ENCODE peak calls at places on chromosomes 1 and 21, in eight cellular contexts. Y, Q, X, B, F, N, I and H are unnamed samples.

GRCh38 chr1:159854101-159854692 is 8.3 kb downstream of the VSIG8 start:
- DNase-seq in Y (peak), Q (peak), X (no peak), B (no peak), F (peak), N (peak), I (no peak), H (peak)

GRCh38 chr1:85585845-85586244 is 5.3 kb downstream of the CCN1 start:
- DNase-seq in Y (peak), Q (peak), X (no peak), B (no peak), F (no peak), N (no peak), I (no peak), H (no peak)

GRCh38 chr1:48105167-48105566 is 108.0 kb upstream of the TRABD2B start:
- DNase-seq in Y (no peak), Q (no peak), X (no peak), B (no peak), F (no peak), N (no peak), I (no peak), H (no peak)

GRCh38 chr1:110348771-110349170 is 9.6 kb downstream of the RBM15 start:
- DNase-seq in Y (no peak), Q (no peak), X (no peak), B (no peak), F (no peak), N (no peak), I (no peak), H (peak)

GRCh38 chr1:42567038-42567437 is 91.2 kb upstream of the PPIH start:
- DNase-seq in Y (no peak), Q (no peak), X (no peak), B (no peak), F (no peak), N (no peak), I (no peak), H (no peak)

GRCh38 chr1:15943515-15944307 is 32.2 kb downstream of the ZBTB17 start:
- DNase-seq in Y (no peak), Q (no peak), X (no peak), B (no peak), F (no peak), N (no peak), I (no peak), H (no peak)

GRCh38 chr1:201450721-201451291 is 18.2 kb downstream of the PHLDA3 start:
- DNase-seq in Y (no peak), Q (peak), X (peak), B (no peak), F (no peak), N (no peak), I (no peak), H (peak)

GRCh38 chr1:23984417-23985186 is 4.5 kb upstream of the SRSF10 start:
- DNase-seq in Y (peak), Q (peak), X (no peak), B (no peak), F (no peak), N (no peak), I (no peak), H (peak)

GRCh38 chr21:41958886-41959563 is 5.2 kb upstream of the C2CD2 start:
- DNase-seq in Y (no peak), Q (peak), X (no peak), B (no peak), F (no peak), N (no peak), I (no peak), H (no peak)

GRCh38 chr1:167821356-167821685 is 92.6 kb downstream of the ADCY10 start:
- DNase-seq in Y (no peak), Q (no peak), X (no peak), B (no peak), F (no peak), N (no peak), I (no peak), H (no peak)

GRCh38 chr1:179876289-179876715 is 1.3 kb downstream of the TOR1AIP2 start:
- DNase-seq in Y (peak), Q (peak), X (peak), B (no peak), F (no peak), N (no peak), I (peak), H (peak)

GRCh38 chr1:14300991-14301703 is 297.3 kb upstream of the KAZN start:
- DNase-seq in Y (no peak), Q (no peak), X (no peak), B (no peak), F (no peak), N (no peak), I (no peak), H (no peak)

GRCh38 chr1:22420456-22421053 is 31.1 kb upstream of the ZBTB40 start:
- DNase-seq in Y (peak), Q (peak), X (peak), B (peak), F (peak), N (peak), I (peak), H (peak)

GRCh38 chr1:20717452-20718342 is at the start of gene KIF17:
- DNase-seq in Y (peak), Q (peak), X (peak), B (peak), F (no peak), N (peak), I (peak), H (peak)

GRCh38 chr1:53979712-53980450 is 33.7 kb downstream of the LRRC42 start:
- DNase-seq in Y (no peak), Q (no peak), X (no peak), B (no peak), F (no peak), N (no peak), I (no peak), H (no peak)

GRCh38 chr1:13513063-13513884 is 529 bp downstream of the LRRC38 start:
- DNase-seq in Y (no peak), Q (peak), X (no peak), B (no peak), F (no peak), N (no peak), I (no peak), H (peak)

GRCh38 chr1:15994590-15995351 is 9.3 kb upstream of the SRARP start:
- DNase-seq in Y (peak), Q (peak), X (peak), B (no peak), F (no peak), N (no peak), I (no peak), H (peak)

GRCh38 chr1:88774151-88774556 is 90.1 kb downstream of the PKN2 start:
- DNase-seq in Y (no peak), Q (no peak), X (no peak), B (no peak), F (no peak), N (no peak), I (peak), H (no peak)

GRCh38 chr1:175482072-175482451 is 261.3 kb downstream of the TNR start:
- DNase-seq in Y (no peak), Q (no peak), X (no peak), B (no peak), F (no peak), N (no peak), I (no peak), H (peak)

GRCh38 chr1:145729661-145730436 is 10.6 kb downstream of the CD160 start:
- DNase-seq in Y (no peak), Q (no peak), X (no peak), B (no peak), F (no peak), N (no peak), I (no peak), H (no peak)

GRCh38 chr1:181676269-181676668 is 193.0 kb downstream of the CACNA1E start:
- DNase-seq in Y (no peak), Q (peak), X (peak), B (peak), F (peak), N (no peak), I (no peak), H (peak)

GRCh38 chr1:230825061-230825803 is 43.1 kb downstream of the C1orf198 start:
- DNase-seq in Y (peak), Q (peak), X (no peak), B (no peak), F (peak), N (no peak), I (no peak), H (peak)

GRCh38 chr1:64912191-64912590 is 54.2 kb downstream of the JAK1 start:
- DNase-seq in Y (no peak), Q (no peak), X (no peak), B (no peak), F (no peak), N (no peak), I (no peak), H (no peak)

GRCh38 chr1:63323866-63324778 is 1.8 kb downstream of the FOXD3 start:
- DNase-seq in Y (no peak), Q (no peak), X (no peak), B (no peak), F (no peak), N (no peak), I (no peak), H (no peak)